ENCODE peak calls at places on chromosomes 3 and 15, in six cellular contexts. C is psoas muscle, W is tibial nerve, R is body of pancreas, E is thoracic aorta, P is PC-3. A is an unnamed sample. For H3K36me3, the result is how much of the 10 kb centered on the place peaks cover.

GRCh38 chr3:193446975-193447602 is 68.5 kb upstream of the ATP13A5 start:
- DNase-seq in P (no peak), C (no peak), R (no peak), E (no peak), W (no peak), A (no peak)

GRCh38 chr3:126061301-126062032 is 22.5 kb downstream of the SLC41A3 start:
- DNase-seq in P (no peak), E (no peak), C (no peak), R (no peak), W (no peak), A (no peak)

GRCh38 chr3:52495777-52496602 is 852 bp downstream of the STAB1 start:
- DNase-seq in P (no peak), W (peak), R (peak), C (peak), E (no peak), A (no peak)

GRCh38 chr3:160810360-160810759 is 54.3 kb downstream of the PPM1L start:
- DNase-seq in R (no peak), C (peak), P (no peak), W (no peak), E (peak), A (no peak)

GRCh38 chr15:77446840-77447390 is 26.2 kb downstream of the HMG20A start:
- DNase-seq in C (no peak), P (peak), R (no peak), E (no peak), W (no peak), A (no peak)

GRCh38 chr15:75446146-75446545 is 5.3 kb downstream of the SIN3A start:
- DNase-seq in P (no peak), R (no peak), W (no peak), C (no peak), E (no peak), A (no peak)

GRCh38 chr15:66838671-66839239 is 136.7 kb downstream of the SMAD6 start:
- DNase-seq in W (no peak), E (no peak), P (peak), C (no peak), R (no peak), A (no peak)

GRCh38 chr3:169082076-169082475 is 581.4 kb downstream of the MECOM start:
- DNase-seq in P (no peak), C (no peak), E (no peak), W (no peak), R (no peak), A (no peak)

DNA sequence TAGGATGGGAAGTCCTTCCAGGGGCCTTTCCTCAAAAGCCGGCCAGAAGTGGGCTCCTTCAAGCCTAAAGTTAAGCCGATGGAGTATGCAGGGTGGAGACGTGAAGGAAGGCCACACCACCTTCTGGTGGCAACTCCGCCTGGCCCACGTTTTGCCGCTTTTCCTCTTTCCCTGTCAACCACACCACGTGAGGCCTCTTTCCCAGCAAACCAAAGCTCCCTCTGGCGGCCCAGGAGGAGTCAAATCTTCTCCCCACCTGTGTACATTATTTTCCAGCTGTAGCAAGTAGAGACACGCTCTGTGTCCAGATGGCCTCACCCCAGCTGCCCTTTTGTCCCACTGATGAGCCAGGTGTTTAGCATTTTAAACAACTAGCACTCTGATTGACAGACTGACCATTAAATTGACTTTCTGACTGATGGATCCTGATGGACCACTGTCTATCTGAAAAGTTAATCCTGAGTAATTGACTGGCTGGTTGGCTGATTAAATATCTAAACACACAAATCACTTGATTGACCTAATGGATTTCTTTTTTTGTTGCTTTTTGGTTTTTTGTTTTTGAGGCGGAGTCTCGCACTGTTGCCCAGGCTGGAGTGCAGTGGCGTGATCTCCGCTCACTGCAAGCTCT is 59.6 kb upstream of the ZBTB38 start:
- DNase-seq in C (peak), R (peak), W (peak), E (peak), P (peak), A (peak)
- TF ChIP-seq CTCF in C (peak), R (peak), W (peak), E (peak), P (peak), A (peak)

DNA sequence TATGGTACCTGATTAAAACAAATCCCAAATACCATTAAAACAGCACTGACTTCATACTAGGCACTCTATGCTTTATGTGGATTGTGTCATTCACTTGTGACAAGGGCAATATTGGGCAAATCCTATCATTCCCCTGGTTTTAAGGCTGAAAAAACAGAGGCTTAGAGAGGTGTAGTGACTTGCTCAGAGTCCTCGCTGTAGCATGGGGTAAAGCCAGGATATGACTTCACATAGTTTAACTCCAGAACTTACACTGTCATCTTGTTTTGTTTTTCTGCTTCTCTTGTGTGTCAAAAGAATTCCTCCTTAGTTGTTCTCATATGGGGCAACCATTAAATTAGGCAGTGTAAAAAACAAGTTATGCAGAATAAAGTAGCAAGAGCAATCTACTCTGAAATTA is 40.3 kb upstream of the ICE2 start:
- DNase-seq in E (no peak), P (no peak), R (no peak), C (no peak), W (no peak), A (no peak)
- H3K27ac ChIP-seq in E (no peak), P (peak), R (no peak), C (peak), W (no peak), A (no peak)

GRCh38 chr3:70963412-70963811 is 620.1 kb downstream of the FOXP1 start:
- DNase-seq in P (peak), W (no peak), R (no peak), E (no peak), C (no peak), A (no peak)
- H3K36me3 ChIP-seq in P (under half), W (half or more), R (under half), E (under half), C (under half), A (under half)

GRCh38 chr3:25904248-25904647 is 114.4 kb downstream of the OXSM start:
- DNase-seq in C (no peak), P (no peak), R (peak), W (no peak), E (no peak), A (no peak)
- TF ChIP-seq CTCF in C (peak), P (peak), R (peak), W (no peak), E (no peak), A (peak)

A was measured in heart right ventricle.